ENCODE peak calls at places on chromosomes 6 and 20, in six cellular contexts. One of them, this sample, is unnamed.

GRCh38 chr6:133057352-133057751 is 183.8 kb upstream of the EYA4 start:
- DNase-seq in spleen: no peak
- DNase-seq in GM23338: no peak
- DNase-seq in cardiac muscle cell: no peak
- DNase-seq in transverse colon: no peak
- DNase-seq in B cell: no peak
- DNase-seq in this sample: no peak

GRCh38 chr6:52672422-52673025 is 1.6 kb downstream of the TMEM14A start:
- DNase-seq in B cell: no peak
- DNase-seq in transverse colon: no peak
- DNase-seq in spleen: no peak
- DNase-seq in GM23338: no peak
- DNase-seq in cardiac muscle cell: no peak
- DNase-seq in this sample: no peak

GRCh38 chr20:1566701-1567100 is 9.2 kb upstream of the SIRPD start:
- DNase-seq in spleen: no peak
- DNase-seq in GM23338: no peak
- DNase-seq in cardiac muscle cell: no peak
- DNase-seq in transverse colon: no peak
- DNase-seq in B cell: no peak
- DNase-seq in this sample: no peak

GRCh38 chr6:64085126-64085525 is 449.5 kb downstream of the PHF3 start:
- DNase-seq in transverse colon: no peak
- DNase-seq in B cell: no peak
- DNase-seq in spleen: no peak
- DNase-seq in GM23338: no peak
- DNase-seq in cardiac muscle cell: no peak
- DNase-seq in this sample: no peak

GRCh38 chr6:16069222-16069621 is 59.7 kb upstream of the MYLIP start:
- DNase-seq in GM23338: peak
- DNase-seq in transverse colon: no peak
- DNase-seq in B cell: no peak
- DNase-seq in cardiac muscle cell: no peak
- DNase-seq in spleen: no peak
- DNase-seq in this sample: no peak

GRCh38 chr6:163797313-163797712 is 382.8 kb downstream of the QKI start:
- DNase-seq in GM23338: no peak
- DNase-seq in transverse colon: no peak
- DNase-seq in spleen: no peak
- DNase-seq in B cell: no peak
- DNase-seq in cardiac muscle cell: no peak
- DNase-seq in this sample: no peak

GRCh38 chr6:129141499-129141898 is 258.6 kb downstream of the LAMA2 start:
- DNase-seq in cardiac muscle cell: peak
- DNase-seq in B cell: no peak
- DNase-seq in spleen: no peak
- DNase-seq in transverse colon: no peak
- DNase-seq in GM23338: no peak
- DNase-seq in this sample: no peak

GRCh38 chr6:87909849-87910248 is 137.8 kb upstream of the SPACA1 start:
- DNase-seq in transverse colon: no peak
- DNase-seq in spleen: no peak
- DNase-seq in B cell: no peak
- DNase-seq in GM23338: no peak
- DNase-seq in cardiac muscle cell: peak
- DNase-seq in this sample: no peak

GRCh38 chr6:81480139-81480538 is 272.3 kb downstream of the TENT5A start:
- DNase-seq in GM23338: no peak
- DNase-seq in cardiac muscle cell: no peak
- DNase-seq in spleen: no peak
- DNase-seq in B cell: no peak
- DNase-seq in transverse colon: no peak
- DNase-seq in this sample: no peak

GRCh38 chr6:42279144-42279781 is 61.6 kb upstream of the MRPS10 start:
- DNase-seq in GM23338: no peak
- DNase-seq in B cell: no peak
- DNase-seq in spleen: peak
- DNase-seq in transverse colon: peak
- DNase-seq in cardiac muscle cell: peak
- DNase-seq in this sample: no peak

GRCh38 chr6:78947962-78948361 is 80.6 kb downstream of the IRAK1BP1 start:
- DNase-seq in transverse colon: no peak
- DNase-seq in GM23338: no peak
- DNase-seq in spleen: no peak
- DNase-seq in cardiac muscle cell: peak
- DNase-seq in B cell: no peak
- DNase-seq in this sample: no peak

GRCh38 chr6:76592561-76592960 is 520.1 kb upstream of the IMPG1 start:
- DNase-seq in B cell: no peak
- DNase-seq in cardiac muscle cell: no peak
- DNase-seq in transverse colon: no peak
- DNase-seq in GM23338: no peak
- DNase-seq in spleen: no peak
- DNase-seq in this sample: no peak

GRCh38 chr6:44061375-44062104 is 65.7 kb downstream of the MRPL14 start:
- DNase-seq in transverse colon: no peak
- DNase-seq in cardiac muscle cell: peak
- DNase-seq in GM23338: no peak
- DNase-seq in spleen: no peak
- DNase-seq in B cell: no peak
- DNase-seq in this sample: no peak

GRCh38 chr6:29014729-29015608 is 9.9 kb upstream of the ZNF311 start:
- DNase-seq in transverse colon: no peak
- DNase-seq in B cell: no peak
- DNase-seq in cardiac muscle cell: peak
- DNase-seq in GM23338: peak
- DNase-seq in spleen: no peak
- DNase-seq in this sample: no peak

GRCh38 chr6:29016559-29017427 is 11.7 kb upstream of the ZNF311 start:
- DNase-seq in transverse colon: peak
- DNase-seq in GM23338: peak
- DNase-seq in cardiac muscle cell: peak
- DNase-seq in spleen: peak
- DNase-seq in B cell: peak
- DNase-seq in this sample: peak

GRCh38 chr6:29019629-29020028 is 14.5 kb upstream of the ZNF311 start:
- DNase-seq in GM23338: no peak
- DNase-seq in spleen: no peak
- DNase-seq in B cell: no peak
- DNase-seq in cardiac muscle cell: no peak
- DNase-seq in transverse colon: no peak
- DNase-seq in this sample: no peak

GRCh38 chr6:29021434-29021833 is 16.3 kb upstream of the ZNF311 start:
- DNase-seq in spleen: no peak
- DNase-seq in GM23338: no peak
- DNase-seq in B cell: no peak
- DNase-seq in cardiac muscle cell: no peak
- DNase-seq in transverse colon: no peak
- DNase-seq in this sample: no peak

DNA sequence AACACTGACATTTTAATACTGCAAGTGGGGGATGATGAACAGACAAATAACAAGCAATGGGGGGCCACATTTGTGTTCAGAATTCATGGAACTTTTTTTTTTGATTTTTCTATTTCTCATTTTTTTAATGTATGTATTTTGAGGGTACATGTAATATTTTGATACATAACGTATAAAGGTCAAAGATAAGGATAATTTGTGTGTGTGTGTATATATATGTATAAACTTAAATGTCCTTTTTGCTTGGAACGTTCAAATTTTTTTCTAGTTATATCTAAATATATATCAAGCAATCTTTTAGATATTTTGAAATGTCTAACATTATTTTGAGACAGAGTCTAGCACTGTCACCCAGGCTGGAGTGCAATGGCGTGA is 12.3 kb upstream of the ZNF311 start:
- DNase-seq in B cell: no peak
- DNase-seq in GM23338: no peak
- DNase-seq in cardiac muscle cell: no peak
- DNase-seq in spleen: no peak
- DNase-seq in transverse colon: no peak
- DNase-seq in this sample: no peak
- TF ChIP-seq CTCF in B cell: peak
- TF ChIP-seq CTCF in GM23338: no peak
- TF ChIP-seq CTCF in cardiac muscle cell: no peak
- TF ChIP-seq CTCF in spleen: peak
- TF ChIP-seq CTCF in transverse colon: no peak
- TF ChIP-seq CTCF in this sample: no peak

GRCh38 chr6:106275692-106276091 is 49.9 kb downstream of the ATG5 start:
- DNase-seq in B cell: no peak
- DNase-seq in GM23338: peak
- DNase-seq in spleen: no peak
- DNase-seq in cardiac muscle cell: no peak
- DNase-seq in transverse colon: no peak
- DNase-seq in this sample: no peak

GRCh38 chr6:106272289-106272688 is 53.3 kb downstream of the ATG5 start:
- DNase-seq in transverse colon: no peak
- DNase-seq in cardiac muscle cell: no peak
- DNase-seq in GM23338: no peak
- DNase-seq in B cell: no peak
- DNase-seq in spleen: no peak
- DNase-seq in this sample: no peak

DNA sequence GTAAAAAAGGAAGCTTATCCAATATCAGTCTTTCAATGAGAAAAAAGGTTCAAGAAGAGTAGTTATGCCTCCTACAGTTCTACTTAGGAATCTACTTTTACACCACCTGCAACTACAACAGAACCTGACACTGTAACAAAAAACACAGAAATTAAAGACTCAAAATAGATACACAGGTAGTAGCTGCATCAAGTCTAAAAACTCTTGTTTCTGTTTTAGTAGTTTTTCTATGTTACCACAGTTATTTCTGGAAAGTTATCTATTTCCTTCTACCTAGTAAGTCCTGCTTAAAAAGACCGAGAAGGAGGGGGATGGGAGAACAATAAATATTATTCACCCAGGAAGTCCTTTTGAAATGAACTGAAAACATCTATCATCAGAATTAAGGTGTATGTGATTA is 52.5 kb downstream of the ATG5 start:
- DNase-seq in spleen: no peak
- DNase-seq in B cell: no peak
- DNase-seq in transverse colon: no peak
- DNase-seq in GM23338: no peak
- DNase-seq in cardiac muscle cell: no peak
- DNase-seq in this sample: no peak
- TF ChIP-seq CTCF in spleen: no peak
- TF ChIP-seq CTCF in B cell: no peak
- TF ChIP-seq CTCF in transverse colon: no peak
- TF ChIP-seq CTCF in GM23338: no peak
- TF ChIP-seq CTCF in cardiac muscle cell: no peak
- TF ChIP-seq CTCF in this sample: no peak

DNA sequence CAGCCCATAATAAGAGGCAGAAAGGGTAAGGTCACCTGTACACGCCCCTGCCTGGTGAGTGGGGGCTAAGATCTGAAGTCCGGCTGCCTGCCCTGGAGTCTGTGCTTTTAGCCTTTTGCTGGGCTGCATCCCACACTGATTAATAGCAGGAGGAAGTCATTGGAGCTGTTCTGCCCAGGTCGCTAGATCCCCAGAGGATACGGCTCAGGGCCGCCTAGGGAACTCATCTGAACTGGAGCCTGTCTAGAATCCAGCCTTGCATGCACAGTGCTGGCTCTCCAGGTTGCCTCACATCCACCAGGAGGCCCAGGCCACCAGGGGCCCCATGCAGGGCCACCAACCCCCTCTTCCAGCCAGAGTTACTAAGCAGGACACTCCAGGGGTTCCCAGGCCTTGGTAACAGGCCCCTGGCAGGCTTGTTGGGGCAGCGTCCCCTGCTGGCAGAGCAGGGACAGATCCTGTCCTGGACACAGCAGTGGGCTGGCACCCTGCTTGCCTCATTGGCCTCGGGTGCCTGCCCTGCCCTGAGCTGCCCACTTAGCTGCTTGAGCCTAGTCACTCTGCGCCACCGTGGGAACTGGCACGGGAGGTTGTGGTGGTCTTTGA is 35.3 kb downstream of the EFCAB8 start:
- DNase-seq in GM23338: peak
- DNase-seq in spleen: no peak
- DNase-seq in B cell: no peak
- DNase-seq in cardiac muscle cell: peak
- DNase-seq in transverse colon: no peak
- DNase-seq in this sample: peak
- TF ChIP-seq CTCF in GM23338: peak
- TF ChIP-seq CTCF in spleen: no peak
- TF ChIP-seq CTCF in B cell: no peak
- TF ChIP-seq CTCF in cardiac muscle cell: peak
- TF ChIP-seq CTCF in transverse colon: no peak
- TF ChIP-seq CTCF in this sample: peak

GRCh38 chr6:152509916-152510315 is 127.2 kb downstream of the SYNE1 start:
- DNase-seq in cardiac muscle cell: no peak
- DNase-seq in GM23338: no peak
- DNase-seq in transverse colon: no peak
- DNase-seq in spleen: no peak
- DNase-seq in B cell: no peak
- DNase-seq in this sample: no peak

GRCh38 chr6:152503541-152503940 is 133.6 kb downstream of the SYNE1 start:
- DNase-seq in GM23338: no peak
- DNase-seq in B cell: no peak
- DNase-seq in spleen: no peak
- DNase-seq in transverse colon: no peak
- DNase-seq in cardiac muscle cell: peak
- DNase-seq in this sample: no peak

GRCh38 chr6:152502421-152503188 is 134.6 kb downstream of the SYNE1 start:
- DNase-seq in B cell: no peak
- DNase-seq in transverse colon: no peak
- DNase-seq in cardiac muscle cell: no peak
- DNase-seq in spleen: no peak
- DNase-seq in GM23338: no peak
- DNase-seq in this sample: no peak

DNA sequence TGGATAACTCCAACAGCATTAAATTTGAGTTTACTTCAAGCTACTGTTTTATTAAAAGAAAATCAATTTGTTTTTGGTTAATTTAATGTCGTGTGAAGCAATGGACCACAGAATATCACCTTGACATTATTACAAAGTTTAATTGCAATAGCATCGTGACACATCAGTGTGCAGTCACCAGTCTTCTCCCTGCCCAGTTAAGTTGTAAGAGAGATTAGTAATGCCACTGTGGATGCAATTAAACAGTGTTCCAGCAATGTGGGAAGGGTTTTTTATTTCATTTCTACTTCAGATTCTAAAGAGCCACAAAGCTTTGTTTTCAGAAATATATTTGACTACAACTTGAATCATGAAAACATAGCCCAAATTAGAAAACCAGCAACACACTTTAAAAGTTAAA is 128.7 kb downstream of the SYNE1 start:
- DNase-seq in GM23338: no peak
- DNase-seq in B cell: no peak
- DNase-seq in cardiac muscle cell: no peak
- DNase-seq in transverse colon: no peak
- DNase-seq in spleen: no peak
- DNase-seq in this sample: no peak
- TF ChIP-seq CTCF in GM23338: no peak
- TF ChIP-seq CTCF in B cell: no peak
- TF ChIP-seq CTCF in cardiac muscle cell: no peak
- TF ChIP-seq CTCF in transverse colon: no peak
- TF ChIP-seq CTCF in spleen: no peak
- TF ChIP-seq CTCF in this sample: no peak

This sample was measured in nephron progenitor cell.